ENCODE peak calls at places on chromosomes 6 and 20, in nine cellular contexts. D is left ventricle myocardium inferior; K is pancreas; W is H1; M is CD4-positive, alpha-beta memory T cell; B is bronchial epithelial cell; G is MM.1S; C is foreskin fibroblast; Y is lower lobe of right lung. A is an unnamed sample.
A peak's percentile ranks its signal among the peaks of the same experiment; 100 is the strongest.

GRCh38 chr20:40993794-40994540 is 34.7 kb upstream of the TOP1 start:
- DNase-seq in D (no peak), K (no peak), W (no peak), M (no peak), B (no peak), G (no peak), C (peak; percentile 39), Y (no peak), A (no peak)

GRCh38 chr6:163748886-163749285 is 334.4 kb downstream of the QKI start:
- DNase-seq in D (no peak), K (no peak), W (no peak), M (no peak), B (no peak), G (no peak), C (no peak), Y (no peak), A (no peak)

GRCh38 chr6:52312461-52312860 is 27.9 kb upstream of the MCM3 start:
- DNase-seq in D (no peak), K (no peak), W (no peak), M (no peak), B (no peak), G (no peak), C (no peak), Y (no peak), A (no peak)

GRCh38 chr6:23365732-23366131 is 760.3 kb upstream of the NRSN1 start:
- DNase-seq in D (no peak), K (no peak), W (no peak), M (no peak), B (no peak), G (no peak), C (peak; percentile 5), Y (no peak), A (no peak)

GRCh38 chr6:106114492-106114891 is 28.4 kb downstream of the PRDM1 start:
- DNase-seq in D (no peak), K (no peak), W (no peak), M (no peak), B (no peak), G (no peak), C (no peak), Y (no peak), A (no peak)

GRCh38 chr20:7383218-7383617 is 557.0 kb downstream of the HAO1 start:
- DNase-seq in D (no peak), K (no peak), W (no peak), M (no peak), B (no peak), G (no peak), C (no peak), Y (no peak), A (no peak)

GRCh38 chr6:122839477-122839876 is 50.4 kb downstream of the SMPDL3A start:
- DNase-seq in D (no peak), K (peak; percentile 27), W (no peak), M (peak; percentile 23), B (peak; percentile 58), G (peak; percentile 56), C (peak; percentile 78), Y (no peak), A (peak; percentile 79)

GRCh38 chr6:148396926-148397325 is 54.3 kb downstream of the SASH1 start:
- DNase-seq in D (no peak), K (no peak), W (no peak), M (no peak), B (no peak), G (no peak), C (no peak), Y (no peak), A (no peak)

GRCh38 chr6:11770546-11771466 is 7.8 kb downstream of the ADTRP start:
- DNase-seq in D (peak; percentile 89), K (peak; percentile 50), W (no peak), M (no peak), B (peak; percentile 100), G (peak; percentile 41), C (peak; percentile 99), Y (peak; percentile 88), A (peak; percentile 88)

GRCh38 chr6:1322725-1323219 is 10.9 kb downstream of the FOXQ1 start:
- DNase-seq in D (no peak), K (no peak), W (no peak), M (no peak), B (no peak), G (no peak), C (peak; percentile 75), Y (no peak), A (no peak)

GRCh38 chr20:20803011-20803410 is 90.6 kb upstream of the RALGAPA2 start:
- DNase-seq in D (no peak), K (no peak), W (no peak), M (no peak), B (no peak), G (no peak), C (no peak), Y (no peak), A (no peak)

GRCh38 chr6:74073429-74073828 is 377.4 kb downstream of the CD109 start:
- DNase-seq in D (no peak), K (no peak), W (no peak), M (no peak), B (peak; percentile 93), G (no peak), C (peak; percentile 90), Y (no peak), A (no peak)

DNA sequence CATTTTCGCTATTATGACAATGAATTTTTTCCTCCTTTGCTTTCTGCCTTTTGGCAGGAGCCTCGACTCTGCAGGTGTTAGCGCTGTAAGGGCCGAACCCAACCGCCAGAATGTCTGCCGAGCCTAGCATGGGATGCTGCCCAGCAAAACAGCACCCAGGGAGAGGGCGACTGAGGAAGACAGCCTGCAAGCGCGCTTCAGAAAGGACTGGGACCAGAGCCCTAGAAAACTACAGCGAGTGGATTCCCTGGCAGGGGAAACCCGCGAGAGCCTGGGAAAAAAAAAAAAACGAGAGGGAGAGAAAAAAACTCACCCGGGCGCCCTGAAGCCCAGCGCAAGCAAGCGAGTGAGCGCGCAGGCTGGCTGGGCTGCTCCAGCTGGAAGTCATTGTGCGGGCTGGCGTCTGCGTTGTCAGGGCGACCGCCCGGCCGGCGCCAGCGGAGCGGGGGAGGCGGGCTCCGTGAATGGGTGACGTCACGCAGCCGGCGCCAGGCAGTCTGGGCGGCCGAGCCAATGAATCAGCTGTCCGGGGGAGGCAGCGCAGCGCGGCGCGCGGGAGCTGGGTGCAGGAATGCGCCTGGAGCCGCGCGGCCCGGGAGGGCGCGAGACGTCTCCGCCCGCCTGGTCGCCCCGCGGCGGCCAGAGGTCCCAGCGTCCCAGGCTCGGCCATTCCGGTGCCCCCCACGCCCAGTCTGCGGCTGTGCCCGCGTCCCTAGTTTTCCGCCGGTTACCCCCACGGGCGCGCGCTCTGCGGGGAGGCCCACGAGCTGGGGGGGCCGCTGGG is 32.6 kb upstream of the ID4 start:
- DNase-seq in D (peak; percentile 95), K (peak; percentile 98), W (peak; percentile 82), M (peak; percentile 5), B (peak; percentile 83), G (peak; percentile 79), C (peak; percentile 99), Y (peak; percentile 95), A (peak; percentile 89)
- H3K4me3 ChIP-seq in D (peak overlapping the region; percentile 71), K (peak overlapping the region; percentile 40), W (peak overlapping the region; percentile 70), M (no peak overlapping the region), B (peak overlapping the region; percentile 44), G (peak overlapping the region; percentile 65), C (peak overlapping the region; percentile 59), Y (peak overlapping the region; percentile 60), A (peak overlapping the region; percentile 59)

DNA sequence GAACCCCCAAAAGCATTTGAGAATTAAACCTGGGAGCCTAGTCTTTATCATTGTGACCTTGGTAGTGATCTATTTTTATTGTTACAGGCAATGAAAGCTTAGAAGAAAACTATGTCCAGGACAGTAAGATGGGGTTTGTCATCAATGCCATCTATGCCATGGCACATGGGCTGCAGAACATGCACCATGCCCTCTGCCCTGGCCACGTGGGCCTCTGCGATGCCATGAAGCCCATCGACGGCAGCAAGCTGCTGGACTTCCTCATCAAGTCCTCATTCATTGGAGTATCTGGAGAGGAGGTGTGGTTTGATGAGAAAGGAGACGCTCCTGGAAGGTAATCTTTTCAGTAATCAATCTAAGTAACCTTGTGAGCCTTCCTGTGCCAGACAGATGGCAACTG is 191.5 kb upstream of the RAB32 start:
- DNase-seq in D (no peak), K (no peak), W (no peak), M (no peak), B (no peak), G (no peak), C (no peak), Y (no peak), A (no peak)
- H3K4me3 ChIP-seq in D (no peak overlapping the region), K (no peak overlapping the region), W (no peak overlapping the region), M (no peak overlapping the region), B (no peak overlapping the region), G (no peak overlapping the region), C (no peak overlapping the region), Y (no peak overlapping the region), A (no peak overlapping the region)

GRCh38 chr6:165990216-165990615 is 177.4 kb downstream of the TBXT start:
- DNase-seq in D (no peak), K (no peak), W (no peak), M (no peak), B (no peak), G (no peak), C (no peak), Y (no peak), A (no peak)

GRCh38 chr6:165987483-165988305 is 180.0 kb downstream of the TBXT start:
- DNase-seq in D (peak; percentile 87), K (peak; percentile 58), W (no peak), M (no peak), B (no peak), G (peak; percentile 6), C (peak; percentile 68), Y (no peak), A (no peak)

GRCh38 chr6:165986647-165987482 is 180.8 kb downstream of the TBXT start:
- DNase-seq in D (no peak), K (no peak), W (no peak), M (no peak), B (no peak), G (no peak), C (no peak), Y (no peak), A (no peak)

GRCh38 chr6:165988306-165988756 is 179.3 kb downstream of the TBXT start:
- DNase-seq in D (no peak), K (no peak), W (no peak), M (no peak), B (no peak), G (no peak), C (peak; percentile 9), Y (no peak), A (no peak)

DNA sequence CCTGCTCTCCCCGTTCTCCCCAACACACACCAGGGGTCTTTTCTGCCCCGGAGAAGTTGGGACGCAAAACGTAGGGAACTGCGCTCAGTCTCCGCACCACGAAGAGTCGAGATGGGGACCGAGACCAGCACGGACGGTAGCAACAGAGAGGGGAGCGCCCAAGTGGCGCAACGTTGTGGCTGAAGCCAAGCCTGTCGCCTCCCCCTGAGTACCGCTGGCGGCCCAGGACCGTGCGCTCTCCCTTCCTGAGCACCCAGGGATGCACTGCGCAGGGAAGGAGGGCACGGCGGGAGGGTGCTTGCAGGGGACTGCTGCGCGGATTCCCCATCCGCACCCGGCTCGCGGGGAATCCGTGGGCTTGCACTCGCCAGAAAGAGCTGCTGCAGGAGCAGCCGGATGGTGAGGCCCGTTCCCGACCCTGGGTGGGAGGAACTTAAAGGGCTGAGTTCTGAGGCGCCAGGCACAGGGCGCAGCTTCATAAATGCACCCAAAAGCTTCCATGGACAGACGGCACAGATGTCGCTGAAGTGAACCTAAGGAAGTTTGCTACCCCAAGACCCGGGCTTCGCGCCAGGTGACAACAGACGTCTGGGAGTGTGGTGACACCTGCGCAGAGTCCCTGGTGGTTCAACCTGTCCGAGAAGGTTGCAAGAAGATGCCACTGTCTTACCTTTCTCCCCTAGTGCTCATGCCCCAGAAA is 178.7 kb downstream of the TBXT start:
- DNase-seq in D (no peak), K (no peak), W (no peak), M (no peak), B (no peak), G (no peak), C (peak; percentile 12), Y (no peak), A (no peak)
- H3K4me3 ChIP-seq in D (peak overlapping the region; percentile 71), K (no peak overlapping the region), W (peak overlapping the region; percentile 59), M (no peak overlapping the region), B (no peak overlapping the region), G (no peak overlapping the region), C (no peak overlapping the region), Y (no peak overlapping the region), A (peak overlapping the region; percentile 46)

GRCh38 chr20:33788351-33789049 is 22.6 kb upstream of the CHMP4B start:
- DNase-seq in D (no peak), K (no peak), W (no peak), M (no peak), B (no peak), G (no peak), C (no peak), Y (no peak), A (no peak)
- H3K4me3 ChIP-seq in D (no peak overlapping the region), K (no peak overlapping the region), W (no peak overlapping the region), M (no peak overlapping the region), B (no peak overlapping the region), G (no peak overlapping the region), C (no peak overlapping the region), Y (no peak overlapping the region), A (no peak overlapping the region)